ENCODE peak calls at places on chromosomes 3 and 15, in ten cellular contexts. P is Right ventricle myocardium superior; S is stimulated activated CD4-positive, alpha-beta T cell treated with anti-CD3 and anti-CD28 coated beads, Interleukin-1b, Interleukin-23, amount 100 ng/mL, for 4 hours; B is iris pigment epithelial cell; V is dermis microvascular lymphatic vessel endothelial cell; R is HS-5; J is DMS79 treated with DMSO at 0.1 percent for 48 hours; U is lung; X is brain microvascular endothelial cell; I is germinal center. C is an unnamed sample.
A peak's percentile ranks its signal among the peaks of the same experiment; 100 is the strongest.

GRCh38 chr15:101062063-101062462 is 142.9 kb downstream of the LRRK1 start:
- DNase-seq in S (no peak), P (no peak), I (peak; percentile 38), B (no peak), R (no peak), V (no peak), X (no peak), U (no peak), J (no peak), C (no peak)

GRCh38 chr15:98428253-98428989 is 219.9 kb upstream of the IGF1R start:
- DNase-seq in J (peak; percentile 0), P (peak; percentile 82), U (peak; percentile 60), S (peak; percentile 61), V (peak; percentile 55), X (peak; percentile 51), B (peak; percentile 57), I (peak; percentile 73), R (peak; percentile 48), C (peak; percentile 85)

GRCh38 chr3:45224824-45225464 is 1.1 kb downstream of the TMEM158 start:
- DNase-seq in J (peak; percentile 4), V (peak; percentile 81), P (peak; percentile 85), X (peak; percentile 53), R (no peak), B (peak; percentile 78), S (peak; percentile 7), I (peak; percentile 14), U (peak; percentile 74), C (peak; percentile 76)

GRCh38 chr15:101237161-101237775 is 14.6 kb downstream of the CHSY1 start:
- DNase-seq in B (peak; percentile 46), J (no peak), U (no peak), I (no peak), S (no peak), P (no peak), V (no peak), R (no peak), X (no peak), C (no peak)

GRCh38 chr15:66038387-66039116 is 169.3 kb downstream of the RAB11A start:
- DNase-seq in P (no peak), B (no peak), I (no peak), V (no peak), J (no peak), X (no peak), S (no peak), U (no peak), R (no peak), C (no peak)

GRCh38 chr15:72604794-72605193 is 49.7 kb upstream of the GOLGA6B start:
- DNase-seq in J (no peak), I (no peak), P (no peak), S (no peak), R (no peak), U (no peak), B (peak; percentile 11), V (peak; percentile 5), X (no peak), C (no peak)

GRCh38 chr3:66885326-66886000 is 112.6 kb upstream of the KBTBD8 start:
- DNase-seq in S (no peak), B (peak; percentile 51), R (no peak), X (peak; percentile 90), V (no peak), P (no peak), I (no peak), U (no peak), J (no peak), C (no peak)

GRCh38 chr15:77456746-77457618 is 36.3 kb downstream of the HMG20A start:
- DNase-seq in B (peak; percentile 49), X (no peak), R (no peak), V (no peak), S (no peak), U (no peak), I (no peak), J (peak; percentile 47), P (no peak), C (no peak)

GRCh38 chr3:105466495-105467080 is 99.9 kb downstream of the ALCAM start:
- DNase-seq in U (no peak), J (no peak), P (no peak), V (no peak), S (no peak), B (peak; percentile 31), X (no peak), R (no peak), I (no peak), C (no peak)

GRCh38 chr15:68733666-68734065 is 87.0 kb downstream of the ANP32A start:
- DNase-seq in J (no peak), B (no peak), P (no peak), R (no peak), S (no peak), U (no peak), X (no peak), I (no peak), V (no peak), C (no peak)

C was measured in GM13977.